ENCODE peak calls at places on chromosome 15, in five cellular contexts. S is cardiac fibroblast; N is GM20000; J is Peyer's patch; I is CD8-positive, alpha-beta T cell. F is an unnamed sample.

GRCh38 chr15:81213982-81214381 is 17.3 kb downstream of the IL16 start:
- DNase-seq in S (no peak), N (no peak), J (no peak), I (no peak), F (no peak)

GRCh38 chr15:41350057-41350717 is 17.5 kb downstream of the NUSAP1 start:
- DNase-seq in S (no peak), N (no peak), J (no peak), I (no peak), F (no peak)

GRCh38 chr15:53831907-53832793 is 72.7 kb upstream of the WDR72 start:
- DNase-seq in S (no peak), N (no peak), J (no peak), I (no peak), F (no peak)

GRCh38 chr15:66615175-66615495 is 49.3 kb upstream of the LCTL start:
- DNase-seq in S (no peak), N (no peak), J (no peak), I (no peak), F (no peak)

GRCh38 chr15:67032608-67033007 is 32.8 kb upstream of the SMAD3 start:
- DNase-seq in S (no peak), N (no peak), J (no peak), I (no peak), F (no peak)

GRCh38 chr15:90036806-90037509 is 35.8 kb downstream of the ZNF710 start:
- DNase-seq in S (no peak), N (no peak), J (peak; percentile 32), I (no peak), F (no peak)

GRCh38 chr15:38528279-38528678 is 36.3 kb downstream of the RASGRP1 start:
- DNase-seq in S (peak; percentile 18), N (no peak), J (no peak), I (no peak), F (peak; percentile 37)

GRCh38 chr15:92538115-92538514 is 117.5 kb downstream of the FAM174B start:
- DNase-seq in S (no peak), N (no peak), J (no peak), I (no peak), F (no peak)

GRCh38 chr15:77869021-77869895 is 208.3 kb downstream of the TBC1D2B start:
- DNase-seq in S (peak; percentile 8), N (no peak), J (peak; percentile 26), I (no peak), F (no peak)

GRCh38 chr15:99477745-99478525 is 87.8 kb upstream of the MEF2A start:
- DNase-seq in S (no peak), N (no peak), J (no peak), I (no peak), F (no peak)

GRCh38 chr15:82548700-82549099 is 8.4 kb upstream of the RPS17 start:
- DNase-seq in S (no peak), N (peak; percentile 33), J (no peak), I (no peak), F (no peak)

GRCh38 chr15:89654847-89655805 is at the start of gene KIF7:
- DNase-seq in S (peak; percentile 59), N (peak; percentile 83), J (no peak), I (no peak), F (no peak)

GRCh38 chr15:61521961-61522360 is 292.9 kb upstream of the RORA start:
- DNase-seq in S (no peak), N (no peak), J (no peak), I (no peak), F (no peak)

GRCh38 chr15:77837649-77838025 is 204.9 kb upstream of the LINGO1 start:
- DNase-seq in S (no peak), N (no peak), J (peak; percentile 29), I (no peak), F (no peak)

GRCh38 chr15:77632760-77633133 is at the start of gene LINGO1:
- DNase-seq in S (peak; percentile 35), N (peak; percentile 50), J (no peak), I (no peak), F (no peak)

GRCh38 chr15:40873625-40874561 is at the start of gene RHOV:
- DNase-seq in S (peak; percentile 46), N (peak; percentile 84), J (peak; percentile 81), I (no peak), F (no peak)

GRCh38 chr15:60548101-60548500 is 69.2 kb upstream of the ICE2 start:
- DNase-seq in S (no peak), N (peak; percentile 61), J (no peak), I (no peak), F (no peak)

GRCh38 chr15:31157644-31158069 is 56.1 kb upstream of the TRPM1 start:
- DNase-seq in S (no peak), N (peak; percentile 8), J (no peak), I (no peak), F (no peak)

GRCh38 chr15:71447328-71448250 is 332.3 kb downstream of the THSD4 start:
- DNase-seq in S (peak; percentile 25), N (no peak), J (no peak), I (no peak), F (no peak)

GRCh38 chr15:48718646-48719045 is 73.1 kb upstream of the FBN1 start:
- DNase-seq in S (peak; percentile 41), N (no peak), J (no peak), I (no peak), F (no peak)

GRCh38 chr15:41971089-41971892 is 1.1 kb downstream of the EHD4 start:
- DNase-seq in S (peak; percentile 66), N (peak; percentile 91), J (no peak), I (peak; percentile 42), F (no peak)

DNA sequence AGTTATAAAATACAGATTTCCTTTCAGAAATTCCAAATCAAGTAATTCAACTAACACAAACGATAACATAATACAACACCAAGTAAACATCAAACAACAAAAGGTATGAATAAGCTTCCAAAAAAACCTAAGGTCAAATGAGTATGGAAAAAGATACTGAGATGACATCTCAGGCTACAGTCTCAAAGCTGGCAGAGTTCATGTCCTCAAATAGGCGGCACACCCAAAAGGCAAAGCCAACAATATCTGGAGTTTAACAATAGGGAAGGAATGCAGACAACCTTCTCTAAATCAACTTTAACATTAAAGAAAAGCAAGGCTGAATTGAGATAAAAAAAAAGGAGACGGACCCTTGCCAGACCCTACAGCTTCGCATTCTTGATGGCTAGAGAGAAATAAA is 346.6 kb downstream of the RSL24D1 start:
- DNase-seq in S (no peak), N (no peak), J (no peak), I (no peak), F (no peak)
- TF ChIP-seq CTCF in S (no peak), N (no peak), J (no peak), I (no peak), F (no peak)

DNA sequence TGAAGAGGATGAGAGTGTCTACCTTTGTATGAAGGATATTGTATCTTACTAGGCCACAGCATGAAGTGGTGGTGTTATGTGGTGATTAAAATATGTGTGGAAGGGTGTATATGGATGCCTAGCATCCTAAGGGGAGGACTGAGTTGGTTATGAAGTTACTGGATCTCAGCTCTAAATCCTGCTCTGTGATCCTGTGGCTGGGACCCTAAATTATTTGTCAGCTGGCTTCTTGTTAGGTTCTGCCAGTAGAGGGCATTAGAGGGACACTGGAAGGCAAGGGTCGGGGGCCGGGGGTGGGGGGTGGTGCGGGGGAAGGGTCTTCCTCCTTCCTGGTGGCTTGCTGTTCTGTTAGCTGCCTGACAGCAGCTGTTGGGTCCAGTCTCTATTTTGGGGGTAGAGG is 34.9 kb downstream of the MORF4L1 start:
- DNase-seq in S (no peak), N (no peak), J (no peak), I (no peak), F (no peak)
- TF ChIP-seq CTCF in S (peak; percentile 34), N (peak; percentile 10), J (no peak), I (no peak), F (peak; percentile 5)

GRCh38 chr15:43955140-43955539 is 128.3 kb downstream of the WDR76 start:
- DNase-seq in S (no peak), N (no peak), J (no peak), I (no peak), F (no peak)
- TF ChIP-seq CTCF in S (no peak), N (no peak), J (no peak), I (no peak), F (no peak)

GRCh38 chr15:29115093-29115991 is 154.3 kb downstream of the NSMCE3 start:
- DNase-seq in S (peak; percentile 18), N (no peak), J (no peak), I (no peak), F (no peak)
- TF ChIP-seq CTCF in S (peak; percentile 8), N (peak; percentile 7), J (no peak), I (peak; percentile 47), F (peak; percentile 58)

F was measured in AG04449.